ENCODE peak calls at places on chromosomes 4 and X, in six cellular contexts. D is left ventricle myocardium superior; Q is activated CD4-positive, alpha-beta T cell treated with anti-CD3 and anti-CD28 coated beads, Interleukin-2, amount 50 U/mL, for 1 hour; H is activated CD4-positive, alpha-beta memory T cell treated with anti-CD3 and anti-CD28 coated beads, Interleukin-2, amount 10 ng/mL, durations not matched to agents 7 days and 5 days; T is anterior cingulate cortex; P is PC-3. G is an unnamed sample.

GRCh38 chr4:99202536-99202935 is 16.5 kb downstream of the ADH6 start:
- DNase-seq in D (no peak), Q (no peak), H (no peak), T (no peak), P (no peak), G (no peak)

GRCh38 chr4:165175879-165176278 is 31.5 kb upstream of the KLHL2 start:
- DNase-seq in D (no peak), Q (no peak), H (no peak), T (no peak), P (no peak), G (no peak)

GRCh38 chr4:108838451-108838850 is 75.6 kb upstream of the ETNPPL start:
- DNase-seq in D (no peak), Q (no peak), H (no peak), T (no peak), P (no peak), G (no peak)

GRCh38 chr4:20859097-20859781 is 159.0 kb downstream of the PACRGL start:
- DNase-seq in D (no peak), Q (no peak), H (no peak), T (no peak), P (peak), G (no peak)

GRCh38 chr4:98452091-98452490 is 190.9 kb downstream of the RAP1GDS1 start:
- DNase-seq in D (no peak), Q (no peak), H (no peak), T (no peak), P (no peak), G (no peak)

GRCh38 chrX:36334508-36335015 is 415.0 kb downstream of the CFAP47 start:
- DNase-seq in D (no peak), Q (no peak), H (no peak), T (no peak), P (peak), G (no peak)

GRCh38 chr4:41506071-41506470 is 31.9 kb upstream of the LIMCH1 start:
- DNase-seq in D (no peak), Q (no peak), H (no peak), T (no peak), P (peak), G (no peak)

GRCh38 chrX:149638860-149639259 is 7.3 kb upstream of the TMEM185A start:
- DNase-seq in D (no peak), Q (no peak), H (no peak), T (no peak), P (no peak), G (no peak)

GRCh38 chr4:38306482-38307071 is 346.4 kb downstream of the PTTG2 start:
- DNase-seq in D (no peak), Q (no peak), H (peak), T (no peak), P (no peak), G (no peak)

GRCh38 chr4:129218897-129219296 is 122.9 kb downstream of the C4orf33 start:
- DNase-seq in D (no peak), Q (no peak), H (no peak), T (no peak), P (peak), G (no peak)

GRCh38 chrX:134236690-134237362 is at the start of gene CCDC160:
- DNase-seq in D (peak), Q (no peak), H (peak), T (peak), P (peak), G (no peak)

GRCh38 chr4:1746265-1746691 is 25.0 kb downstream of the TACC3 start:
- DNase-seq in D (peak), Q (peak), H (peak), T (peak), P (peak), G (peak)

GRCh38 chr4:20529681-20530080 is 170.6 kb upstream of the PACRGL start:
- DNase-seq in D (no peak), Q (no peak), H (no peak), T (no peak), P (no peak), G (no peak)

GRCh38 chrX:49884290-49884862 is 5.1 kb downstream of the USP27X start:
- DNase-seq in D (peak), Q (peak), H (peak), T (no peak), P (peak), G (peak)

GRCh38 chr4:177308125-177308524 is 1.5 kb upstream of the NEIL3 start:
- DNase-seq in D (no peak), Q (no peak), H (no peak), T (no peak), P (peak), G (no peak)

GRCh38 chrX:72305286-72306084 is at the start of gene CITED1:
- DNase-seq in D (peak), Q (no peak), H (no peak), T (no peak), P (no peak), G (no peak)

GRCh38 chrX:57752866-57753265 is 72.8 kb upstream of the NLRP2B start:
- DNase-seq in D (no peak), Q (no peak), H (no peak), T (no peak), P (no peak), G (no peak)

GRCh38 chr4:158858410-158859189 is 89.8 kb downstream of the FNIP2 start:
- DNase-seq in D (no peak), Q (no peak), H (no peak), T (no peak), P (peak), G (no peak)

GRCh38 chrX:44088755-44089154 is 115.6 kb upstream of the NDP start:
- DNase-seq in D (no peak), Q (no peak), H (no peak), T (no peak), P (no peak), G (no peak)

GRCh38 chrX:46376246-46376885 is 168.9 kb downstream of the ZNF674 start:
- DNase-seq in D (no peak), Q (peak), H (peak), T (peak), P (peak), G (peak)

GRCh38 chrX:103718120-103718519 is 7.4 kb downstream of the TMEM31 start:
- DNase-seq in D (no peak), Q (no peak), H (no peak), T (no peak), P (no peak), G (no peak)

GRCh38 chrX:46407036-46407752 is 138.0 kb downstream of the ZNF674 start:
- DNase-seq in D (no peak), Q (no peak), H (no peak), T (no peak), P (no peak), G (no peak)

GRCh38 chr4:128332086-128332485 is 44.5 kb upstream of the PGRMC2 start:
- DNase-seq in D (no peak), Q (no peak), H (no peak), T (no peak), P (no peak), G (no peak)